ENCODE peak calls at places on chromosome 19, in nine cellular contexts. C is B cell; F is neural progenitor cell; Y is fibroblast of the aortic adventitia; B is dorsolateral prefrontal cortex; K is fibroblast of pulmonary artery; J is A549; L is CD8-positive, alpha-beta T cell; I is RWPE1. N is an unnamed sample.

GRCh38 chr19:2488942-2489731 is 13.2 kb downstream of the GADD45B start:
- DNase-seq in C (peak; percentile 43), F (peak; percentile 85), Y (no peak), B (no peak), K (peak; percentile 51), J (no peak), L (no peak), I (no peak), N (peak; percentile 67)

GRCh38 chr19:46347985-46348384 is 1.1 kb downstream of the PPP5C start:
- DNase-seq in C (no peak), F (no peak), Y (no peak), B (no peak), K (no peak), J (no peak), L (no peak), I (no peak), N (no peak)

GRCh38 chr19:8577247-8577646 is at the start of gene MYO1F:
- DNase-seq in C (peak; percentile 57), F (no peak), Y (no peak), B (no peak), K (no peak), J (no peak), L (no peak), I (no peak), N (peak; percentile 76)

GRCh38 chr19:657611-658010 is 5.4 kb downstream of the RNF126 start:
- DNase-seq in C (no peak), F (no peak), Y (no peak), B (no peak), K (no peak), J (no peak), L (no peak), I (no peak), N (no peak)

GRCh38 chr19:10421240-10421948 is 1.1 kb downstream of the PDE4A start:
- DNase-seq in C (no peak), F (no peak), Y (no peak), B (no peak), K (no peak), J (no peak), L (peak; percentile 35), I (no peak), N (peak; percentile 55)

GRCh38 chr19:48600679-48601382 is 5.7 kb upstream of the SPACA4 start:
- DNase-seq in C (no peak), F (no peak), Y (no peak), B (no peak), K (no peak), J (no peak), L (no peak), I (no peak), N (no peak)

GRCh38 chr19:31312004-31312403 is 37.2 kb downstream of the TSHZ3 start:
- DNase-seq in C (no peak), F (no peak), Y (peak; percentile 88), B (no peak), K (peak; percentile 92), J (no peak), L (no peak), I (no peak), N (no peak)

GRCh38 chr19:7293795-7294570 is at the start of gene INSR:
- DNase-seq in C (peak; percentile 59), F (peak; percentile 93), Y (peak; percentile 88), B (peak; percentile 82), K (peak; percentile 90), J (peak; percentile 81), L (peak; percentile 29), I (peak; percentile 85), N (peak; percentile 97)

GRCh38 chr19:36027696-36028095 is 5.0 kb downstream of the CLIP3 start:
- DNase-seq in C (no peak), F (no peak), Y (no peak), B (no peak), K (no peak), J (no peak), L (no peak), I (no peak), N (no peak)

GRCh38 chr19:36031308-36031707 is 1.4 kb downstream of the CLIP3 start:
- DNase-seq in C (no peak), F (no peak), Y (no peak), B (no peak), K (no peak), J (no peak), L (no peak), I (no peak), N (no peak)

GRCh38 chr19:36028313-36029041 is 4.2 kb downstream of the CLIP3 start:
- DNase-seq in C (no peak), F (no peak), Y (no peak), B (peak; percentile 69), K (no peak), J (no peak), L (no peak), I (no peak), N (no peak)

GRCh38 chr19:36032251-36033104 is at the start of gene CLIP3:
- DNase-seq in C (no peak), F (peak; percentile 91), Y (peak; percentile 68), B (peak; percentile 87), K (peak; percentile 74), J (no peak), L (peak; percentile 57), I (no peak), N (peak; percentile 92)

DNA sequence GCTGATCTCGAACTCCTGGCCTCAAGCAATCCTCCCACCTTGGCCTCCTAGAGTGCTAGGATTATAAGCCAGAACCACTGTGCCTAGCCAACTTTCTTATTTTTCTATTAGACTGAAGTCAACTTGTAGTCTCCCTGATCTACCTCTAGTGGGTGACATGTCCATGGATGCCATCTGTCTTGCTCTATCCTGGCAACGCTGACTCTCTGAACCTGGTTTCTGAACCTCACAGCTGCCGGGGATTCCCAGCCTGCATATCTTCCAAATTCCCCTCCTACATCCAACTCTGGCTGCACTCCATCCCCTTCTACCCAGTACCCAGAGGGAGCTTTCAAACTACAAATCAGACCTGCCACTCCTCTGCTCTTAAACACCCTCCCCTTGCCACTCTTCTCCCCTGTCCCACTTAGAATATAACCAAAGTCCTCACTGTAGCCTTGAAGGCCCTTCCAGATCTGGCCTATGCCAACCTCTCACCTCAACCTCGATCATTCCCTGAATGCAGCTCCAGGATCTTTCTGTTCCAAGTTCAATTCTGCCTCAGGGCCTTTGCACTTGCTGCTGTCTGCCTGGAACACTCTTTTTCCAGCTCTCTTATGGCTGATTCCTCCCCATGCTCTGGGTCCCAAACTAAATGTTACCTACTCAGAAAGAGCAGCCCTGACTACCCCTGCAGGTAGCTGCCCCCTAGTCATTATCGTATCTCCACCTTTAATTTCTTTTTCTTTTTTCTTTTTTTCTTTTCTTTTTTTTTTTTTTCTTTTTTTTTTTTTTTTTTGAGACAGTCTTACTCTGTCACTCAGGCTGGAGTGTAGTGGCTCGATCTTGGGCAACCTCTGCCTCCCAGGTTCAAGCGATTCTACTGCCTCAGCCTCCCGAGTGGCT is 2.2 kb downstream of the CLIP3 start:
- DNase-seq in C (no peak), F (no peak), Y (peak; percentile 37), B (no peak), K (peak; percentile 48), J (no peak), L (no peak), I (no peak), N (no peak)
- TF ChIP-seq CTCF in C (no peak), F (no peak), Y (no peak), B (no peak), K (peak; percentile 25), J (peak; percentile 5), L (no peak), I (no peak), N (no peak)

DNA sequence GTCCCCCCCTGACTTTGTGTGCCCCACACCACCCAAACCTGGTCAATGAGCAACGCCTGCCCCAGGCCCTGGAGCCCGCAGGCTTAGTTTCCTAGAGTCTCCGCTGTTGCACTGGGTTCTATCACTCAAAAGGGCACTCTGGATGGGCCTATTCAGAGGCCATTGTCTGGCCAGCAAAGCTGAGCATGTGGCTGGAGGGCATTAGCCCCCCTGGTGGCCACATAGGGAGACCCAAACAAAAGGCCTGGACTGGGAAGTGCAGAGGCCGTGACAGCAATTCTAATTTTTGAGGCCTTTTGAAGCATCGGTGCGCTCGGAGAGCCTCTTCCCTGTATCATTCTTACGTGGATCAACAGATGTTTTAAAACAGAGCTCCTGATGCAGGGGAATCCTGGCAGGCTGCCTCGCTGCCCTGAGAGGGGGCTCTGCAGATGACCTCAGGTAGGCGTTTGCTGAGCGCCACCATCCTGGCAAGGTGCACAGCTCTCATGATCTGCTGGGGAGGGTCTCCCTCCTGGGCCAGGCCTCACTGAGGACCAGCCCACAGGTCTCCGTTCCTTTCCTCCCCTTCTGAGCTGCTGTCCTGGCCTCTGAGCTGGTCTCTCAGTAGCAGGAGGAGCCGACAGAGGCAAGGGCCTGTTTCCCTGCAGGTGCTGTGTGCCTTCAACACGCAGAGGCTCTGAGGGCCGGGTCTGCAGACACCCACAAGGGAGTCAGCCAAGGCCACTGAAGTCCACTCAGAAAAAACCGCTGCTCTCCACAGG is 190.5 kb downstream of the URI1 start:
- DNase-seq in C (no peak), F (peak; percentile 84), Y (no peak), B (no peak), K (no peak), J (no peak), L (no peak), I (no peak), N (no peak)
- TF ChIP-seq CTCF in C (no peak), F (peak; percentile 50), Y (no peak), B (no peak), K (no peak), J (no peak), L (no peak), I (no peak), N (no peak)

GRCh38 chr19:23309926-23310325 is 59.7 kb upstream of the ZNF724 start:
- DNase-seq in C (no peak), F (no peak), Y (no peak), B (no peak), K (no peak), J (no peak), L (no peak), I (no peak), N (no peak)

GRCh38 chr19:23313196-23313595 is 63.0 kb upstream of the ZNF724 start:
- DNase-seq in C (no peak), F (no peak), Y (no peak), B (no peak), K (no peak), J (no peak), L (no peak), I (no peak), N (no peak)

GRCh38 chr19:23312515-23312914 is 62.3 kb upstream of the ZNF724 start:
- DNase-seq in C (no peak), F (no peak), Y (no peak), B (no peak), K (no peak), J (no peak), L (no peak), I (peak; percentile 48), N (no peak)

GRCh38 chr19:23310729-23311211 is 60.6 kb upstream of the ZNF724 start:
- DNase-seq in C (no peak), F (no peak), Y (no peak), B (no peak), K (no peak), J (no peak), L (no peak), I (peak; percentile 26), N (no peak)

DNA sequence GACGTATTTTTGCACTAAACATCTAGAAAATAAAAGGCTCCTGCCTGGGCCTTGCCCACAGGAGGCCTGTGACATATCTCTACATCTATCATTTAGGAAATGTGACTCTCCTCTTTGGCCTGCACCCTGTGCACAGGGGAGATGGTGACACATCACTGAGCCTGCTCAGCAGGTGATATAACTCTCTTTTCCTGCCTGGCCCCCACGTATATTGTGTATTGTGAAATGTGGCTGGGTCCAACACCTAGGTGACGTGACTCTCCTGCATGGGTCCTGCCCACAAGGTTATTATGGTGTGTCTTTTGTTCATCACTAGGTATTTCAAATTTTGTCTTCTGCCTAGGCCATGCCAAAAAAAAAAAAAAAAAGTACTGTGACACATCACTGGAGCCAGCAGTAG is 61.4 kb upstream of the ZNF724 start:
- DNase-seq in C (no peak), F (no peak), Y (no peak), B (no peak), K (no peak), J (no peak), L (no peak), I (no peak), N (no peak)
- TF ChIP-seq CTCF in C (no peak), F (no peak), Y (no peak), B (no peak), K (no peak), J (no peak), L (no peak), I (no peak), N (no peak)

GRCh38 chr19:18940791-18941627 is at the start of gene HOMER3:
- DNase-seq in C (peak; percentile 87), F (peak; percentile 91), Y (peak; percentile 43), B (peak; percentile 74), K (peak; percentile 56), J (peak; percentile 79), L (peak; percentile 80), I (peak; percentile 92), N (peak; percentile 94)
- TF ChIP-seq CTCF in C (no peak), F (peak; percentile 43), Y (peak; percentile 56), B (no peak), K (peak; percentile 14), J (peak; percentile 53), L (no peak), I (peak; percentile 89), N (peak; percentile 46)

N was measured in GM20000.